ENCODE peak calls at places on chromosomes 13 and 19, in eight cellular contexts. A is activated CD4-positive, alpha-beta memory T cell treated with anti-CD3 and anti-CD28 coated beads, Interleukin-2, amount 10 ng/mL, durations not matched to agents 7 days and 5 days; H is thoracic aorta; P is foreskin melanocyte; L is nephron progenitor cell; W is stimulated activated CD8-positive, alpha-beta memory T cell treated with anti-CD3 and anti-CD28 coated beads, Interleukin-2, amount 100 ng/mL, for 1 hour; X is mucosa of gallbladder; D is head of caudate nucleus. Q is an unnamed sample.

GRCh38 chr13:97191615-97192014 is 30.5 kb upstream of the MBNL2 start:
- DNase-seq in P (no peak), L (no peak), W (no peak), D (peak; percentile 45), H (no peak), X (no peak), A (no peak), Q (no peak)

GRCh38 chr13:78430166-78430791 is 173.1 kb downstream of the POU4F1 start:
- DNase-seq in P (no peak), A (no peak), W (no peak), X (no peak), H (no peak), L (peak; percentile 12), D (no peak), Q (no peak)

GRCh38 chr19:4373601-4374441 is 26.5 kb downstream of the SH3GL1 start:
- DNase-seq in P (no peak), A (no peak), L (no peak), H (no peak), X (no peak), W (no peak), D (peak; percentile 65), Q (no peak)

GRCh38 chr13:99610702-99611289 is 109.5 kb downstream of the TM9SF2 start:
- DNase-seq in L (no peak), D (no peak), A (no peak), H (no peak), X (no peak), W (no peak), P (peak; percentile 59), Q (no peak)

GRCh38 chr19:18845961-18846360 is 14.2 kb downstream of the UPF1 start:
- DNase-seq in A (no peak), P (no peak), W (no peak), L (no peak), D (no peak), H (no peak), X (no peak), Q (no peak)

GRCh38 chr13:52615817-52616216 is 26.4 kb upstream of the HNRNPA1L2 start:
- DNase-seq in X (no peak), L (no peak), H (no peak), A (no peak), W (no peak), P (no peak), D (no peak), Q (no peak)

GRCh38 chr19:48714759-48715261 is 4.7 kb downstream of the MAMSTR start:
- DNase-seq in D (no peak), W (no peak), X (no peak), L (no peak), A (no peak), H (no peak), P (no peak), Q (no peak)

GRCh38 chr13:76829572-76830327 is 56.5 kb downstream of the KCTD12 start:
- DNase-seq in H (no peak), X (peak; percentile 24), A (no peak), D (no peak), L (peak; percentile 38), W (no peak), P (no peak), Q (no peak)

GRCh38 chr13:23842406-23842805 is 46.8 kb downstream of the MIPEP start:
- DNase-seq in A (no peak), L (no peak), W (no peak), X (no peak), P (no peak), H (no peak), D (no peak), Q (no peak)

GRCh38 chr13:41696163-41697003 is 239.0 kb downstream of the RGCC start:
- DNase-seq in D (no peak), W (no peak), A (no peak), P (peak; percentile 29), X (peak; percentile 51), H (no peak), L (no peak), Q (no peak)

GRCh38 chr19:30784850-30785459 is 412.8 kb downstream of the ZNF536 start:
- DNase-seq in H (no peak), X (peak; percentile 51), P (peak; percentile 20), D (peak; percentile 39), W (peak; percentile 31), L (peak; percentile 46), A (peak; percentile 63), Q (peak; percentile 38)

GRCh38 chr13:34208326-34208725 is 390.4 kb downstream of the RFC3 start:
- DNase-seq in A (no peak), H (no peak), W (no peak), D (no peak), X (no peak), P (peak; percentile 30), L (no peak), Q (no peak)

GRCh38 chr13:91659583-91660415 is 261.4 kb downstream of the GPC5 start:
- DNase-seq in P (no peak), L (no peak), W (no peak), A (no peak), D (no peak), X (no peak), H (no peak), Q (no peak)

GRCh38 chr13:94210826-94211225 is 268.7 kb downstream of the DCT start:
- DNase-seq in A (no peak), D (no peak), H (no peak), L (no peak), W (no peak), P (no peak), X (no peak), Q (no peak)

GRCh38 chr13:42056585-42056984 is 8.1 kb downstream of the DGKH start:
- DNase-seq in D (no peak), A (no peak), X (no peak), W (no peak), P (no peak), H (no peak), L (no peak), Q (no peak)

GRCh38 chr19:12825259-12826131 is 8.9 kb downstream of the RTBDN start:
- DNase-seq in P (no peak), X (no peak), W (no peak), D (no peak), L (peak; percentile 84), H (no peak), A (no peak), Q (no peak)

GRCh38 chr19:2532252-2533071 is 56.5 kb downstream of the GADD45B start:
- DNase-seq in P (no peak), A (no peak), H (no peak), X (no peak), L (no peak), W (no peak), D (no peak), Q (no peak)

GRCh38 chr13:66430266-66430665 is 799.9 kb downstream of the PCDH9 start:
- DNase-seq in X (no peak), H (no peak), W (no peak), P (no peak), D (no peak), L (no peak), A (no peak), Q (no peak)

GRCh38 chr19:33064117-33064777 is 441 bp downstream of the RHPN2 start:
- DNase-seq in D (no peak), L (no peak), H (no peak), A (peak; percentile 20), W (no peak), P (no peak), X (peak; percentile 40), Q (no peak)